ENCODE peak calls at places on chromosomes 13 and 19, in six cellular contexts. Q, N, J, B, K and M are unnamed samples. For H3K4me1 and H3K27me3, the result is how much of the 10 kb centered on the place peaks cover.

GRCh38 chr13:46317120-46317519 is 69.9 kb downstream of the RUBCNL start:
- DNase-seq in Q (no peak), N (no peak), J (no peak), B (no peak), K (no peak), M (no peak)

GRCh38 chr13:28753208-28753892 is 34.6 kb upstream of the SLC46A3 start:
- DNase-seq in Q (peak), N (peak), J (peak), B (no peak), K (peak), M (peak)

GRCh38 chr19:18500820-18501219 is 21.1 kb downstream of the ELL start:
- DNase-seq in Q (no peak), N (peak), J (no peak), B (peak), K (no peak), M (peak)

GRCh38 chr13:100525453-100526298 is 62.9 kb downstream of the GGACT start:
- DNase-seq in Q (no peak), N (no peak), J (no peak), B (no peak), K (no peak), M (no peak)

GRCh38 chr19:8355631-8356402 is 8.1 kb upstream of the ANGPTL4 start:
- DNase-seq in Q (peak), N (peak), J (peak), B (peak), K (no peak), M (no peak)

GRCh38 chr13:106540613-106541012 is 5.2 kb upstream of the EFNB2 start:
- DNase-seq in Q (no peak), N (no peak), J (no peak), B (no peak), K (no peak), M (no peak)

GRCh38 chr13:25112856-25113255 is 16.9 kb downstream of the PABPC3 start:
- DNase-seq in Q (no peak), N (no peak), J (no peak), B (no peak), K (no peak), M (no peak)

GRCh38 chr19:5397804-5398692 is 57.2 kb upstream of the ZNRF4 start:
- DNase-seq in Q (no peak), N (no peak), J (peak), B (no peak), K (no peak), M (no peak)

GRCh38 chr19:37572203-37572602 is 22.4 kb downstream of the ZNF571 start:
- DNase-seq in Q (peak), N (no peak), J (no peak), B (no peak), K (no peak), M (no peak)

GRCh38 chr19:15631817-15632216 is 8.9 kb upstream of the CYP4F3 start:
- DNase-seq in Q (no peak), N (no peak), J (peak), B (no peak), K (peak), M (no peak)

GRCh38 chr19:18205180-18205915 is 1.5 kb upstream of the RAB3A start:
- DNase-seq in Q (peak), N (peak), J (peak), B (peak), K (peak), M (peak)

GRCh38 chr13:51995677-51996551 is 15.3 kb downstream of the ATP7B start:
- DNase-seq in Q (peak), N (no peak), J (peak), B (no peak), K (peak), M (no peak)

GRCh38 chr19:29988351-29988750 is 46.3 kb downstream of the URI1 start:
- DNase-seq in Q (no peak), N (no peak), J (no peak), B (no peak), K (no peak), M (no peak)

GRCh38 chr13:44237276-44237767 is 136.3 kb upstream of the SERP2 start:
- DNase-seq in Q (peak), N (peak), J (peak), B (peak), K (peak), M (no peak)

GRCh38 chr19:11617207-11618062 is 20.2 kb downstream of the ZNF627 start:
- DNase-seq in Q (no peak), N (no peak), J (no peak), B (no peak), K (no peak), M (no peak)

GRCh38 chr19:8663920-8664670 is 33.7 kb downstream of the NFILZ start:
- DNase-seq in Q (no peak), N (no peak), J (peak), B (no peak), K (no peak), M (no peak)

GRCh38 chr13:48573213-48573612 is 40.3 kb upstream of the RCBTB2 start:
- DNase-seq in Q (no peak), N (no peak), J (no peak), B (no peak), K (no peak), M (no peak)

GRCh38 chr13:22194106-22194810 is 523.4 kb downstream of the FGF9 start:
- DNase-seq in Q (no peak), N (no peak), J (peak), B (no peak), K (no peak), M (no peak)

GRCh38 chr19:39472746-39473442 is 7.7 kb upstream of the TIMM50 start:
- DNase-seq in Q (no peak), N (no peak), J (no peak), B (peak), K (no peak), M (no peak)

GRCh38 chr19:3576696-3577443 is 4.1 kb downstream of the HMG20B start:
- DNase-seq in Q (no peak), N (peak), J (peak), B (peak), K (peak), M (no peak)

GRCh38 chr19:43675269-43675879 is 5.4 kb upstream of the PLAUR start:
- DNase-seq in Q (peak), N (no peak), J (no peak), B (no peak), K (peak), M (no peak)

GRCh38 chr13:101612736-101613135 is 160.3 kb downstream of the ITGBL1 start:
- DNase-seq in Q (no peak), N (no peak), J (no peak), B (no peak), K (no peak), M (no peak)

GRCh38 chr13:50685491-50685890 is 158.0 kb downstream of the DLEU7 start:
- DNase-seq in Q (peak), N (peak), J (peak), B (peak), K (peak), M (peak)

GRCh38 chr19:18710986-18711751 is 27.7 kb downstream of the CRTC1 start:
- DNase-seq in Q (no peak), N (peak), J (peak), B (peak), K (no peak), M (no peak)

GRCh38 chr13:30319703-30320102 is 12.4 kb upstream of the KATNAL1 start:
- DNase-seq in Q (no peak), N (no peak), J (no peak), B (no peak), K (no peak), M (no peak)

GRCh38 chr13:82248713-82249112 is 1633.6 kb downstream of the SLITRK1 start:
- DNase-seq in Q (no peak), N (no peak), J (no peak), B (no peak), K (no peak), M (no peak)

GRCh38 chr13:82245860-82246259 is 1636.4 kb downstream of the SLITRK1 start:
- DNase-seq in Q (no peak), N (no peak), J (no peak), B (no peak), K (no peak), M (no peak)
- H3K4me3 ChIP-seq in Q (no peak), N (no peak), J (no peak), B (no peak), K (no peak), M (no peak)

DNA sequence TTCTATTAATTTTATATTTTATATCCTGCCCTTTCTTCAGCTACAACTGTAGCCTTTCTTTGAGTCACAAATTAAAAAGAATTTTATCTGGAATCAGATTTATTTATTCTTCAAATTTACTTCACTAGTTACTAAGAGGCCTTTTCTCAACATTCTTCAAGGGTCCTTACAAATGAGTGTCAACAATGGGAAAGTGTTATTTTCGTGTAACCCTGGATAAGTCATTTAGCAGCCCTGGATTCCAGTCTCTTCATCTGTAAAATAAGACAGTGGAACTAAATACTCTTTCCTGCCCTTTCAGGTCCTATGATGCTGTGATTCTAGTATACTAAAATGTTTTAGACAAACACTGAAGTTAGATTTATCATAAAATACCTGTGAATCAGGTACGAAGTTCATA is 397.0 kb downstream of the KLF12 start:
- DNase-seq in Q (no peak), N (no peak), J (no peak), B (no peak), K (no peak), M (no peak)
- H3K4me1 ChIP-seq in Q (under half), N (under half), J (under half), B (under half), K (under half), M (under half)

GRCh38 chr19:55424518-55424917 is 16.9 kb upstream of the UBE2S start:
- DNase-seq in Q (no peak), N (no peak), J (no peak), B (peak), K (no peak), M (no peak)
- H3K27me3 ChIP-seq in Q (under half), N (half or more), J (under half), B (under half), K (under half), M (under half)

DNA sequence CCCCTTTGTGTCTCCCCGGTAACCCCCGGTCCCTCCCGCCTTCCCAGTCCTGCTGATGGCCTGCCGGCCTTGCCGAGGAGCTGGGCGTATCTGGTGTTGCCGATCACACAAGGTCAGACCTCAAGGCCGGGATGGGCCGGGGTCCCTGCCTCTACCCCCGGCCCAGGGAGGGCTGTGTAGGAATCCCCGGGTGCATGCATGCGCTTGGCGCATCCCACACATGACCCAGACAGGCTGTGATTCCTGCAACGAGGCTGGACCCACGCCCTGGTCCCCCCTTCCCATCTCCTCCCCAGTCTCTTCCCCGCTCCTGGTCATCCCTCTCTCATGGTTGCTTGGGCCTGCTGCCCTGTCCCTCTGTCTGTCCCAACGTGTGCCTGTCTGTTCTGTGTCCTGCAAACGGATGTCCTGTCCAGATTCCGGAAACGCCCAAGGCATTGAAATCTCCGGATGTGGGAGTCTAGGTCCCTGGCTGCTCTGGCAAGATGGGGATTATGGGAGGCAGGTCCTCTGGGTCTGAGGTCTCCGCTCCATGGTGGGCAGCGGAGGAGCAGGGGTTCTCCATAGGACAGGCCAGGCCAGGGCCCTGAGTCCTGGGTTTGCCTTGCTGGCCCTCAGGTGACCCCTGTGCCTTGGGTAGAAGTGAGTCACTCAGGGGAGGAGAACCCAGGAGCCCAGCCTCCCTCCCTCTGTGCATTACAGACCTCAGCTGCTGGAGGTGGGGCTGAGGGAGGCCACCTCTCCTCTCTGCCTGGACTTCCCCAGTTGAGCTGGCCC is 1.6 kb downstream of the PKN1 start:
- DNase-seq in Q (peak), N (peak), J (peak), B (peak), K (peak), M (peak)
- H3K4me3 ChIP-seq in Q (no peak), N (peak), J (no peak), B (peak), K (peak), M (peak)

DNA sequence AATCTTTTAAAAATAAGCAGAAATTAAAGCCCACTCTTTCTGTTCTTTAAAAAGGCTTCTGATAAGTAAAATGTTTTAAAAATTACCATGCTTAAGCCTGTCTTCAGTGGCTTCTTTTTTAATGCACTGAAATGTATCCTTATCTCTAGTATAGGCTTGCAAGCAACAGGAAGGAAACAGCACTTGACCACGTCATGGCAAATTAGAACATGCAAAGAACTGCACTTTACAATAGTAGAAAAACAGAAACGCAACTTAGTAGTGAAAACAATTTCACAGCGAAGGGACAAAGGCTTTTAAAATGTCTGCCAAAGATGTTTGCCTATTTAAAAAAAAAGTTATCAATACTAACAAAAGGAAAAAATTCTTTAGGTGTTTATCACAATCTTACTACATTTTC is 36.3 kb downstream of the ELF1 start:
- DNase-seq in Q (peak), N (no peak), J (peak), B (no peak), K (peak), M (no peak)
- H3K4me1 ChIP-seq in Q (under half), N (half or more), J (under half), B (under half), K (half or more), M (half or more)

GRCh38 chr13:96086736-96087135 is 3.2 kb upstream of the HS6ST3 start:
- DNase-seq in Q (no peak), N (no peak), J (no peak), B (no peak), K (no peak), M (no peak)
- H3K27me3 ChIP-seq in Q (under half), N (under half), J (under half), B (under half), K (half or more), M (under half)

GRCh38 chr19:47507031-47507430 is 7.8 kb downstream of the NAPA start:
- DNase-seq in Q (no peak), N (no peak), J (peak), B (peak), K (no peak), M (no peak)
- H3K4me3 ChIP-seq in Q (no peak), N (no peak), J (no peak), B (peak), K (no peak), M (no peak)

DNA sequence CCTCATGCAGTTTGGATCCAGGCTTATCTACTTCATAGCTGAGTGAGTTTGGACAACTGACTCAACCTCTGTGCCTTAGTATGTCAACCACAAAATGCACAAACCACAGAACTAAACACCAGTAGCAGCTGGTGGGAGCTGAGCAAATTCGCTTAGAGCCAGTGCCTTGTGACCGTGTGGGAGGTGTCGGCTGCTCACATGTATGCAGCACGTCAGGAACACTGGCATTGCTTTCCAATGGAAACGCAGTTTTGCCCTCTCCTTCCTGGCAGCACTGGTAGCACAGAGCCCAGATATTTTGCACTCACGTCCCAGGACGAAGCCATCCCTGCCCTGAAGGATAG is 8.3 kb upstream of the NTN5 start:
- DNase-seq in Q (peak), N (no peak), J (no peak), B (no peak), K (no peak), M (no peak)
- H3K4me1 ChIP-seq in Q (under half), N (under half), J (under half), B (under half), K (under half), M (under half)